ENCODE peak calls at places on chromosomes 1 and 21, in ten cellular contexts. N is endothelial cell; W is activated T-helper 1 cell treated with Interleukin-2 at 50 U/mL for 16 hours; H is uterus; A is H4; K is activated effector memory CD4-positive, alpha-beta T cell treated with Interleukin-2 at 50 U/mL for 16 hours; J is gastrocnemius medialis; T is PC-3; F is hepatic stellate cell; Q is left ventricle myocardium superior. G is an unnamed sample.

GRCh38 chr1:53442297-53442696 is 16.9 kb upstream of the DMRTB1 start:
- DNase-seq in N (no peak), W (no peak), H (no peak), A (peak; percentile 51), K (no peak), J (no peak), T (peak; percentile 20), F (no peak), Q (no peak), G (peak; percentile 63)

GRCh38 chr1:84913025-84913892 is 20.3 kb upstream of the LPAR3 start:
- DNase-seq in N (no peak), W (no peak), H (no peak), A (peak; percentile 17), K (no peak), J (no peak), T (no peak), F (no peak), Q (no peak), G (no peak)

GRCh38 chr1:157315544-157315943 is 177.3 kb upstream of the ETV3 start:
- DNase-seq in N (no peak), W (no peak), H (no peak), A (no peak), K (no peak), J (no peak), T (no peak), F (no peak), Q (no peak), G (no peak)

GRCh38 chr1:61084560-61084991 is 2.2 kb downstream of the NFIA start:
- DNase-seq in N (no peak), W (no peak), H (no peak), A (no peak), K (no peak), J (no peak), T (peak; percentile 33), F (no peak), Q (no peak), G (no peak)

GRCh38 chr1:9904571-9904970 is 5.5 kb downstream of the CTNNBIP1 start:
- DNase-seq in N (no peak), W (no peak), H (no peak), A (no peak), K (no peak), J (no peak), T (no peak), F (no peak), Q (no peak), G (no peak)

GRCh38 chr1:119701659-119702058 is 10.1 kb upstream of the PHGDH start:
- DNase-seq in N (no peak), W (no peak), H (no peak), A (no peak), K (no peak), J (no peak), T (no peak), F (no peak), Q (no peak), G (no peak)

GRCh38 chr21:32955307-32955937 is 70.3 kb upstream of the OLIG2 start:
- DNase-seq in N (no peak), W (no peak), H (no peak), A (no peak), K (no peak), J (no peak), T (no peak), F (no peak), Q (no peak), G (no peak)

GRCh38 chr1:170823120-170823519 is 112.2 kb upstream of the MROH9 start:
- DNase-seq in N (no peak), W (no peak), H (no peak), A (no peak), K (no peak), J (no peak), T (no peak), F (no peak), Q (no peak), G (peak; percentile 44)

GRCh38 chr1:85128296-85128695 is 72.5 kb downstream of the SYDE2 start:
- DNase-seq in N (no peak), W (no peak), H (no peak), A (no peak), K (no peak), J (no peak), T (peak; percentile 10), F (peak; percentile 19), Q (no peak), G (no peak)

GRCh38 chr1:209576392-209576791 is 7.1 kb upstream of the CAMK1G start:
- DNase-seq in N (no peak), W (no peak), H (no peak), A (no peak), K (no peak), J (no peak), T (no peak), F (no peak), Q (no peak), G (no peak)

GRCh38 chr1:97581614-97582051 is 339.2 kb downstream of the DPYD start:
- DNase-seq in N (no peak), W (no peak), H (no peak), A (peak; percentile 60), K (no peak), J (no peak), T (peak; percentile 6), F (peak; percentile 11), Q (no peak), G (peak; percentile 72)

GRCh38 chr1:241225741-241226140 is 131.3 kb downstream of the RGS7 start:
- DNase-seq in N (no peak), W (no peak), H (no peak), A (no peak), K (no peak), J (no peak), T (no peak), F (no peak), Q (no peak), G (no peak)

GRCh38 chr1:6594977-6595740 is 7.5 kb downstream of the KLHL21 start:
- DNase-seq in N (no peak), W (no peak), H (no peak), A (no peak), K (no peak), J (peak; percentile 65), T (no peak), F (no peak), Q (no peak), G (no peak)

GRCh38 chr1:221834698-221835538 is 93.0 kb upstream of the DUSP10 start:
- DNase-seq in N (no peak), W (no peak), H (no peak), A (no peak), K (no peak), J (no peak), T (peak; percentile 19), F (no peak), Q (no peak), G (no peak)

GRCh38 chr1:155970531-155971167 is 7.7 kb downstream of the ARHGEF2 start:
- DNase-seq in N (no peak), W (no peak), H (peak; percentile 66), A (no peak), K (no peak), J (peak; percentile 61), T (no peak), F (peak; percentile 91), Q (peak; percentile 76), G (peak; percentile 89)

GRCh38 chr1:21671915-21672314 is 2.8 kb upstream of the RAP1GAP start:
- DNase-seq in N (no peak), W (no peak), H (no peak), A (no peak), K (no peak), J (no peak), T (no peak), F (no peak), Q (no peak), G (no peak)